ENCODE peak calls at places on chromosomes 4 and X, in seven cellular contexts. T is astrocyte of the spinal cord, W is OCI-LY7, B is GM13976, V is stomach, Y is choroid plexus epithelial cell, P is dorsolateral prefrontal cortex. M is an unnamed sample.
A peak's percentile ranks its signal among the peaks of the same experiment; 100 is the strongest.

GRCh38 chr4:1802151-1802715 is 9.1 kb downstream of the FGFR3 start:
- DNase-seq in T (no peak), W (no peak), B (no peak), V (no peak), Y (no peak), P (no peak), M (no peak)

GRCh38 chr4:148034821-148035220 is 302.9 kb downstream of the ARHGAP10 start:
- DNase-seq in T (no peak), W (no peak), B (no peak), V (no peak), Y (no peak), P (no peak), M (no peak)

GRCh38 chrX:20452487-20452886 is 185.8 kb upstream of the RPS6KA3 start:
- DNase-seq in T (no peak), W (no peak), B (no peak), V (no peak), Y (no peak), P (no peak), M (no peak)

GRCh38 chrX:8049827-8050226 is 121.2 kb downstream of the VCX2 start:
- DNase-seq in T (peak; percentile 24), W (no peak), B (no peak), V (no peak), Y (no peak), P (no peak), M (no peak)

GRCh38 chr4:141425124-141425523 is 204.4 kb downstream of the ZNF330 start:
- DNase-seq in T (peak; percentile 87), W (no peak), B (no peak), V (no peak), Y (peak; percentile 95), P (no peak), M (no peak)

GRCh38 chrX:39679497-39680157 is 418.1 kb downstream of the BCOR start:
- DNase-seq in T (no peak), W (no peak), B (no peak), V (no peak), Y (no peak), P (no peak), M (no peak)

GRCh38 chr4:54659213-54660144 is 1.7 kb downstream of the KIT start:
- DNase-seq in T (peak; percentile 31), W (no peak), B (peak; percentile 22), V (peak; percentile 42), Y (peak; percentile 53), P (no peak), M (no peak)

GRCh38 chr4:36399762-36400353 is 118.4 kb downstream of the DTHD1 start:
- DNase-seq in T (peak; percentile 41), W (peak; percentile 15), B (no peak), V (no peak), Y (peak; percentile 27), P (no peak), M (no peak)

GRCh38 chrX:81120936-81121351 is 80.8 kb downstream of the HMGN5 start:
- DNase-seq in T (peak; percentile 67), W (peak; percentile 77), B (no peak), V (peak; percentile 34), Y (peak; percentile 67), P (no peak), M (no peak)

GRCh38 chr4:3699678-3700077 is 66.5 kb upstream of the ADRA2C start:
- DNase-seq in T (no peak), W (no peak), B (no peak), V (no peak), Y (no peak), P (no peak), M (no peak)

GRCh38 chr4:7297374-7297773 is 105.0 kb downstream of the SORCS2 start:
- DNase-seq in T (no peak), W (no peak), B (no peak), V (no peak), Y (no peak), P (no peak), M (no peak)

GRCh38 chr4:101065346-101065745 is 282.0 kb downstream of the PPP3CA start:
- DNase-seq in T (no peak), W (no peak), B (no peak), V (no peak), Y (no peak), P (no peak), M (no peak)

GRCh38 chrX:95056901-95057300 is 1382.9 kb downstream of the FAM133A start:
- DNase-seq in T (peak; percentile 49), W (no peak), B (no peak), V (no peak), Y (peak; percentile 57), P (no peak), M (no peak)

GRCh38 chr4:116358633-116359222 is 726.6 kb downstream of the TRAM1L1 start:
- DNase-seq in T (peak; percentile 83), W (peak; percentile 55), B (peak; percentile 51), V (peak; percentile 69), Y (peak; percentile 83), P (no peak), M (peak; percentile 89)

GRCh38 chr4:14022428-14022827 is 394.9 kb upstream of the BOD1L1 start:
- DNase-seq in T (peak; percentile 32), W (no peak), B (no peak), V (no peak), Y (peak; percentile 74), P (no peak), M (no peak)

GRCh38 chr4:173934201-173934600 is 349.3 kb downstream of the FBXO8 start:
- DNase-seq in T (no peak), W (no peak), B (no peak), V (no peak), Y (peak; percentile 58), P (no peak), M (no peak)

GRCh38 chr4:99815597-99816011 is 1.0 kb upstream of the DAPP1 start:
- DNase-seq in T (no peak), W (peak; percentile 60), B (no peak), V (peak; percentile 77), Y (peak; percentile 12), P (no peak), M (no peak)

GRCh38 chrX:87583679-87584078 is 66.1 kb downstream of the KLHL4 start:
- DNase-seq in T (no peak), W (peak; percentile 0), B (no peak), V (peak; percentile 32), Y (peak; percentile 50), P (no peak), M (no peak)

GRCh38 chr4:80058740-80059139 is 14.3 kb downstream of the ANTXR2 start:
- DNase-seq in T (peak; percentile 43), W (peak; percentile 35), B (peak; percentile 42), V (no peak), Y (no peak), P (no peak), M (no peak)

DNA sequence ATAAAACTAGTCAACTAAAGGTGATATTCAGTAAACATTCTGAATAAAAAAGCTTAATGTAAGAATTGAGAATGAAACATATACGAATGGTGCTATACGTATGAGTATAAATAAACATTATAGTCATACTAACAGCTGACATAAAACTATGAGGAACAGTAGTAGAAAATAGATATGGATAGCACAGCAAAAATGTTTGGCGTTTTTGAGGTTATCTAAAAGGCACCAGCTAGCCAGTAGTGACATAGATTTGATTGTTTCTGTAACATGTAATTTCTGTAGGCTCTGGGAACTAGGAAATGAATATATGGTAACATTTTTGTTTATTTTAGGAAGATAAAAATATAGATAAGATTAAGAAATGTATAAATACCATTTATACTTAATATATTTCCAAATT is 69.3 kb downstream of the SNX25 start:
- DNase-seq in T (no peak), W (no peak), B (no peak), V (no peak), Y (peak; percentile 44), P (no peak), M (no peak)
- TF ChIP-seq CTCF in T (no peak), W (no peak), B (no peak), V (no peak), Y (no peak), P (no peak), M (no peak)

GRCh38 chr4:21790437-21791029 is 158.0 kb downstream of the KCNIP4 start:
- DNase-seq in T (peak; percentile 68), W (peak; percentile 20), B (no peak), V (no peak), Y (peak; percentile 80), P (no peak), M (no peak)
- TF ChIP-seq CTCF in T (peak; percentile 15), W (peak; percentile 87), B (no peak), V (peak; percentile 13), Y (peak; percentile 43), P (peak; percentile 77), M (peak; percentile 67)

GRCh38 chrX:68183612-68184214 is 249.6 kb downstream of the OPHN1 start:
- DNase-seq in T (peak; percentile 43), W (no peak), B (no peak), V (no peak), Y (peak; percentile 56), P (no peak), M (no peak)
- TF ChIP-seq CTCF in T (peak; percentile 56), W (peak; percentile 56), B (peak; percentile 10), V (no peak), Y (peak; percentile 60), P (peak; percentile 42), M (peak; percentile 60)

GRCh38 chrX:45758319-45758718 is 557.6 kb upstream of the DIPK2B start:
- DNase-seq in T (peak; percentile 92), W (no peak), B (no peak), V (no peak), Y (peak; percentile 89), P (no peak), M (no peak)
- TF ChIP-seq CTCF in T (no peak), W (no peak), B (no peak), V (no peak), Y (no peak), P (no peak), M (no peak)

DNA sequence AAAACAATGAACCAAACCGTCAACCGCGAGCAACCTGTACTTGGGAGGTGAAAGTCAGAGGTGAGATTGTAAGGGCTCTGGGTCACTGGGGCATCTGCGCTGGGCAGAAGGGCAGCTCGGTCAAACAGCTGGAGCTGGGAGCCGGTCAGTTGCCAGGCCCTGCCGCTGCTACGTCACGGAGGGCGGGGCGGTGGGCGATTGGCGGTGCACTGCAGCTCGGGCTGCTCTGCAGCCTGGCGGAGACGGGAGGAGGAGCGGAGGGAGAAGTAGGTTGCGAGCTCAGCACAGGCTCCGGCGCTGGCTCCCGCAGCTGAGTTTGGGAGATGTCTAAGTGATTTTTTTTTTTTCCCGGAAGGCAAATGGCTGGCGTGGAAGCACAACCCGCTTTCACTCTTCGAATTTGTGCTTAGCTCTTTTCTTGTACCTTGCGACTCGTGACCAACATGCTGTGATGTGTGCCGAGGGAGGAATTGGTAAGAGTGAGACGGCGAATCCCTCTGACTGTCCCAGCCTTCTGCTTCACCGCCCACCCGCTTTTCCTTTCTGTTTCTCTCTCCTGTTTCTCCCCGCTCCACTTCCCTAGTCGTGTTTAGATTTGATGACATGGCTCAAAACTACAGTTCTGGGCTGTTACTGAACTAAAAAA is at the start of gene ATP10D:
- DNase-seq in T (peak; percentile 95), W (peak; percentile 88), B (peak; percentile 85), V (peak; percentile 96), Y (peak; percentile 96), P (peak; percentile 91), M (peak; percentile 97)
- TF ChIP-seq CTCF in T (peak; percentile 15), W (no peak), B (no peak), V (no peak), Y (peak; percentile 38), P (peak; percentile 45), M (peak; percentile 36)

GRCh38 chrX:114712466-114712865 is 128.6 kb downstream of the HTR2C start:
- DNase-seq in T (no peak), W (no peak), B (no peak), V (no peak), Y (no peak), P (no peak), M (no peak)

GRCh38 chrX:114717921-114718320 is 134.0 kb downstream of the HTR2C start:
- DNase-seq in T (no peak), W (peak; percentile 0), B (no peak), V (no peak), Y (peak; percentile 0), P (no peak), M (no peak)
- TF ChIP-seq CTCF in T (peak; percentile 22), W (peak; percentile 55), B (peak; percentile 39), V (no peak), Y (peak; percentile 29), P (no peak), M (peak; percentile 53)

M was measured in osteocyte.